ENCODE peak calls at places on chromosomes 1 and 21, in four cellular contexts. M is stimulated activated effector memory CD8-positive, alpha-beta T cell treated with anti-CD3 and anti-CD28 coated beads, Interleukin-12 subunit alpha, Interleukin-12 subunit beta, amount 100 ng/mL, for 72 hours; T is EH; C is stimulated activated CD8-positive, alpha-beta memory T cell treated with anti-CD3 and anti-CD28 coated beads, Interleukin-7, amount 100 ng/mL, for 48 hours. E is an unnamed sample.

GRCh38 chr1:3133671-3134070 is 64.7 kb downstream of the PRDM16 start:
- DNase-seq in M (no peak), T (no peak), C (no peak), E (no peak)

GRCh38 chr1:234398849-234399381 is 25.7 kb downstream of the COA6 start:
- DNase-seq in T (peak), C (no peak), M (no peak), E (peak)

GRCh38 chr1:204420039-204421004 is 8.7 kb upstream of the PPP1R15B start:
- DNase-seq in C (no peak), T (no peak), M (no peak), E (no peak)

GRCh38 chr1:8084913-8085312 is 58.8 kb upstream of the ERRFI1 start:
- DNase-seq in M (no peak), T (no peak), C (no peak), E (no peak)

GRCh38 chr1:31949862-31950261 is 11.7 kb upstream of the PTP4A2 start:
- DNase-seq in M (no peak), C (no peak), T (no peak), E (no peak)

GRCh38 chr1:44326066-44326701 is 28.9 kb downstream of the ERI3 start:
- DNase-seq in M (no peak), C (no peak), T (peak), E (no peak)

GRCh38 chr1:205512059-205513045 is 7.9 kb downstream of the CDK18 start:
- DNase-seq in T (no peak), M (no peak), C (no peak), E (peak)

GRCh38 chr1:35573198-35573775 is at the start of gene TFAP2E:
- DNase-seq in C (no peak), T (peak), M (no peak), E (no peak)

GRCh38 chr1:51989582-51990477 is 670 bp downstream of the RAB3B start:
- DNase-seq in T (no peak), C (no peak), M (no peak), E (no peak)

GRCh38 chr1:17119744-17120482 is 662 bp upstream of the PADI2 start:
- DNase-seq in M (no peak), T (no peak), C (no peak), E (no peak)

GRCh38 chr1:227890451-227891222 is 57.1 kb downstream of the WNT9A start:
- DNase-seq in T (no peak), M (no peak), C (no peak), E (no peak)

GRCh38 chr1:229620876-229621275 is 5.0 kb downstream of the TAF5L start:
- DNase-seq in T (peak), C (no peak), M (no peak), E (no peak)

GRCh38 chr21:44288251-44289110 is 2.8 kb downstream of the AIRE start:
- DNase-seq in T (no peak), M (no peak), C (no peak), E (no peak)

GRCh38 chr1:146049436-146049835 is 27.9 kb upstream of the HJV start:
- DNase-seq in M (no peak), C (no peak), T (no peak), E (no peak)

GRCh38 chr1:182305861-182306260 is 85.7 kb downstream of the GLUL start:
- DNase-seq in C (no peak), M (no peak), T (no peak), E (no peak)

GRCh38 chr21:21612446-21612845 is 614.2 kb downstream of the NCAM2 start:
- DNase-seq in T (peak), M (no peak), C (no peak), E (peak)

GRCh38 chr1:206041640-206042039 is 11.3 kb upstream of the RHEX start:
- DNase-seq in T (no peak), C (no peak), M (no peak), E (no peak)

GRCh38 chr1:12472798-12473551 is 145.0 kb downstream of the DHRS3 start:
- DNase-seq in C (peak), T (no peak), M (peak), E (no peak)

GRCh38 chr1:28308750-28309149 is 20.1 kb upstream of the MED18 start:
- DNase-seq in C (no peak), M (no peak), T (no peak), E (no peak)

GRCh38 chr1:96306809-96307208 is 414.8 kb upstream of the PTBP2 start:
- DNase-seq in T (peak), C (no peak), M (no peak), E (no peak)

GRCh38 chr1:29672955-29673507 is 436.7 kb downstream of the PTPRU start:
- DNase-seq in T (no peak), C (no peak), M (peak), E (no peak)

GRCh38 chr1:30299393-30299792 is 424.0 kb downstream of the MATN1 start:
- DNase-seq in C (no peak), T (no peak), M (no peak), E (no peak)

GRCh38 chr21:31293986-31294385 is 50.1 kb downstream of the TIAM1 start:
- DNase-seq in T (peak), M (no peak), C (peak), E (peak)

GRCh38 chr1:21351898-21352297 is 61.6 kb upstream of the ECE1 start:
- DNase-seq in T (no peak), C (no peak), M (no peak), E (no peak)

GRCh38 chr1:31216016-31216415 is 23.7 kb downstream of the NKAIN1 start:
- DNase-seq in M (no peak), C (no peak), T (peak), E (no peak)

GRCh38 chr1:56967355-56967754 is 1.5 kb upstream of the C8B start:
- DNase-seq in T (no peak), C (no peak), M (no peak), E (no peak)

GRCh38 chr1:84997667-84998600 is 1.0 kb upstream of the MCOLN2 start:
- DNase-seq in T (peak), C (no peak), M (peak), E (no peak)

GRCh38 chr1:99858881-99859280 is 8.7 kb downstream of the AGL start:
- DNase-seq in M (no peak), C (no peak), T (no peak), E (no peak)

GRCh38 chr21:17598437-17598836 is 14.3 kb downstream of the BTG3 start:
- DNase-seq in C (no peak), T (no peak), M (no peak), E (no peak)

GRCh38 chr1:60461889-60462595 is 388.5 kb upstream of the C1orf87 start:
- DNase-seq in T (no peak), C (no peak), M (no peak), E (no peak)

GRCh38 chr1:187001198-187001904 is 172.6 kb downstream of the PLA2G4A start:
- DNase-seq in M (no peak), C (no peak), T (peak), E (peak)

GRCh38 chr1:35499652-35500176 is 57.5 kb downstream of the KIAA0319L start:
- DNase-seq in C (no peak), T (no peak), M (no peak), E (no peak)